ENCODE peak calls at places on chromosome 14, in seven cellular contexts. Y is astrocyte of the spinal cord, S is heart left ventricle, I is tibial nerve, W is AG09309, F is AG10803, U is cardiac fibroblast. V is an unnamed sample.

GRCh38 chr14:22112004-22112403 is 438.4 kb upstream of the OR4E1 start:
- DNase-seq in W (no peak), F (no peak), Y (no peak), I (no peak), U (peak; percentile 1), S (no peak), V (no peak)

GRCh38 chr14:92556255-92556741 is 42.7 kb downstream of the RIN3 start:
- DNase-seq in F (no peak), Y (no peak), S (no peak), I (no peak), U (peak; percentile 27), W (no peak), V (no peak)

GRCh38 chr14:23095196-23096108 is at the start of gene C14orf119:
- DNase-seq in U (peak; percentile 100), Y (peak; percentile 100), S (peak; percentile 99), I (peak; percentile 100), F (peak; percentile 99), W (peak; percentile 98), V (peak; percentile 99)

GRCh38 chr14:24377660-24378059 is 9.7 kb downstream of the NFATC4 start:
- DNase-seq in U (no peak), Y (no peak), W (no peak), F (no peak), I (no peak), S (no peak), V (no peak)

GRCh38 chr14:98210045-98210678 is 1061.8 kb downstream of the BCL11B start:
- DNase-seq in F (no peak), U (no peak), W (no peak), I (no peak), Y (peak; percentile 2), S (no peak), V (no peak)

GRCh38 chr14:63562414-63562813 is 19.2 kb upstream of the PPP2R5E start:
- DNase-seq in I (no peak), F (no peak), Y (no peak), W (no peak), U (peak; percentile 23), S (no peak), V (no peak)

GRCh38 chr14:74865156-74865555 is 10.8 kb downstream of the PROX2 start:
- DNase-seq in Y (peak; percentile 29), S (no peak), U (no peak), F (no peak), W (no peak), I (no peak), V (no peak)

GRCh38 chr14:32012571-32012970 is 64.5 kb upstream of the ARHGAP5 start:
- DNase-seq in F (no peak), Y (no peak), W (no peak), U (no peak), I (no peak), S (no peak), V (no peak)

GRCh38 chr14:39233680-39234326 is at the start of gene MIA2:
- DNase-seq in I (no peak), Y (no peak), U (no peak), F (no peak), S (no peak), W (no peak), V (no peak)

GRCh38 chr14:61256826-61257468 is 24.2 kb downstream of the TMEM30B start:
- DNase-seq in U (no peak), I (no peak), Y (peak; percentile 20), F (no peak), W (no peak), S (no peak), V (no peak)

GRCh38 chr14:22143360-22143759 is 445.7 kb downstream of the DAD1 start:
- DNase-seq in Y (no peak), W (no peak), F (no peak), S (no peak), U (peak; percentile 29), I (no peak), V (no peak)

GRCh38 chr14:74610199-74610865 is 1.7 kb downstream of the LTBP2 start:
- DNase-seq in Y (no peak), S (no peak), U (no peak), I (no peak), W (no peak), F (no peak), V (no peak)

GRCh38 chr14:53929871-53930685 is 26.5 kb downstream of the BMP4 start:
- DNase-seq in I (no peak), Y (no peak), W (no peak), S (no peak), U (no peak), F (no peak), V (no peak)

GRCh38 chr14:58535084-58535483 is 102.7 kb upstream of the DACT1 start:
- DNase-seq in S (no peak), Y (peak; percentile 43), W (peak; percentile 8), U (peak; percentile 60), I (no peak), F (peak; percentile 16), V (no peak)

GRCh38 chr14:69652942-69653680 is 41.7 kb downstream of the SUSD6 start:
- DNase-seq in Y (no peak), S (peak; percentile 17), F (no peak), I (peak; percentile 41), W (no peak), U (peak; percentile 50), V (no peak)

GRCh38 chr14:54182419-54183040 is 214.3 kb upstream of the CDKN3 start:
- DNase-seq in U (peak; percentile 66), S (no peak), F (peak; percentile 75), I (no peak), Y (peak; percentile 69), W (peak; percentile 59), V (no peak)

GRCh38 chr14:89921896-89922548 is 32.5 kb downstream of the EFCAB11 start:
- DNase-seq in I (no peak), F (peak; percentile 86), U (peak; percentile 97), W (peak; percentile 75), Y (peak; percentile 89), S (no peak), V (no peak)

GRCh38 chr14:57068511-57068910 is 200.2 kb downstream of the EXOC5 start:
- DNase-seq in W (no peak), Y (no peak), U (no peak), F (no peak), S (no peak), I (no peak), V (no peak)

GRCh38 chr14:33516898-33517436 is 433.9 kb downstream of the EGLN3 start:
- DNase-seq in F (no peak), Y (no peak), I (no peak), S (no peak), U (no peak), W (no peak), V (no peak)

GRCh38 chr14:104795781-104796681 is 483 bp upstream of the AKT1 start:
- DNase-seq in U (peak; percentile 33), W (no peak), F (peak; percentile 46), I (no peak), S (peak; percentile 59), Y (no peak), V (no peak)

GRCh38 chr14:59428581-59429012 is 36.6 kb downstream of the GPR135 start:
- DNase-seq in Y (peak; percentile 81), I (no peak), F (peak; percentile 55), S (no peak), U (peak; percentile 92), W (no peak), V (no peak)

GRCh38 chr14:102164241-102164641 is 24.5 kb downstream of the WDR20 start:
- DNase-seq in F (peak; percentile 31), S (no peak), U (peak; percentile 56), I (no peak), W (no peak), Y (peak; percentile 35), V (no peak)

GRCh38 chr14:53793790-53794560 is 162.7 kb downstream of the BMP4 start:
- DNase-seq in F (no peak), W (no peak), Y (peak; percentile 30), U (peak; percentile 72), I (no peak), S (no peak), V (peak; percentile 17)

GRCh38 chr14:54836231-54836630 is 66.4 kb downstream of the GCH1 start:
- DNase-seq in Y (no peak), W (no peak), F (no peak), I (no peak), U (no peak), S (no peak), V (no peak)

GRCh38 chr14:20388159-20388558 is 25.1 kb downstream of the TEP1 start:
- DNase-seq in S (no peak), W (no peak), I (no peak), F (no peak), U (no peak), Y (peak; percentile 11), V (no peak)

GRCh38 chr14:95597784-95598204 is 62.9 kb downstream of the GLRX5 start:
- DNase-seq in F (peak; percentile 19), I (no peak), U (peak; percentile 19), Y (no peak), W (peak; percentile 1), S (peak; percentile 31), V (no peak)

GRCh38 chr14:79708991-79709390 is 502.3 kb downstream of the DIO2 start:
- DNase-seq in W (no peak), U (peak; percentile 17), I (no peak), S (no peak), Y (no peak), F (no peak), V (no peak)

GRCh38 chr14:85416771-85417170 is 113.2 kb upstream of the FLRT2 start:
- DNase-seq in F (peak; percentile 80), U (peak; percentile 91), W (peak; percentile 35), I (no peak), S (no peak), Y (peak; percentile 62), V (no peak)

GRCh38 chr14:63478024-63478423 is 65.2 kb downstream of the PPP2R5E start:
- DNase-seq in U (no peak), I (no peak), Y (no peak), F (no peak), S (no peak), W (no peak), V (no peak)

GRCh38 chr14:106044949-106045596 is 518.7 kb downstream of the TMEM121 start:
- DNase-seq in Y (no peak), W (no peak), S (no peak), I (peak; percentile 29), U (peak; percentile 15), F (peak; percentile 7), V (no peak)
- TF ChIP-seq CTCF in Y (no peak), W (peak; percentile 30), S (no peak), I (peak; percentile 30), U (peak; percentile 14), F (peak; percentile 21), V (peak; percentile 64)

GRCh38 chr14:91361236-91361811 is 56.3 kb downstream of the CCDC88C start:
- DNase-seq in S (no peak), Y (no peak), I (peak; percentile 33), F (peak; percentile 33), U (peak; percentile 45), W (peak; percentile 77), V (no peak)
- H3K4me3 ChIP-seq in S (no peak overlapping the region), Y (no peak overlapping the region), I (no peak overlapping the region), F (no peak overlapping the region), U (no peak overlapping the region), W (no peak overlapping the region), V (no peak overlapping the region)

DNA sequence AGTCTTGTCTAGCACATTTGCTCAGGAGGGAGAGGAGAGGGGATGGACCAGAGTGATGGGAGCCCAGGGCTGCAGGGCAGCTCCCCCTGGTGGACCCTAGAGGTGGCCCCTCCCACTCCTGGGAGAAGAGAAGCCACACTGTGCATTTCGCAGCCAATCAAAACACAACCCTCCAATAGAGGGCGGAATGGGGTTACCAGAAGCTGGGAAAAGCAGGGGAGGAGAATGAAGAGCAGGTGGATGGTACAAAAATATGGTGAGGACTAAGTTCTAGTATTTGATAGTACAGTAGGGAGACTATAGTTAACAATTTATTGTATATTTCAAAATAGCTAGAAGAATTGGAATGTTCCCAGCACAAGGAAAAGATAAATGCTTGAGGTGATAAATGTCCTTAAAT is 23.6 kb downstream of the VASH1 start:
- DNase-seq in W (peak; percentile 23), Y (peak; percentile 78), S (peak; percentile 86), U (peak; percentile 79), I (peak; percentile 84), F (peak; percentile 57), V (peak; percentile 11)
- TF ChIP-seq CTCF in W (peak; percentile 97), Y (peak; percentile 94), S (peak; percentile 92), U (peak; percentile 91), I (peak; percentile 64), F (peak; percentile 74), V (peak; percentile 62)

GRCh38 chr14:100222219-100223093 is 16.5 kb upstream of the YY1 start:
- DNase-seq in I (no peak), F (no peak), Y (no peak), U (no peak), W (no peak), S (no peak), V (no peak)
- H3K4me3 ChIP-seq in I (peak overlapping the region; percentile 53), F (peak overlapping the region; percentile 60), Y (peak overlapping the region; percentile 53), U (peak overlapping the region; percentile 64), W (no peak overlapping the region), S (peak overlapping the region; percentile 51), V (no peak overlapping the region)

V was measured in LNCaP clone FGC.